ENCODE peak calls at places on chromosomes 3 and 15, in six cellular contexts. A is cardiac muscle cell, Y is testis, J is esophagus muscularis mucosa, R is astrocyte of the spinal cord, S is fibroblast of lung. N is an unnamed sample.

GRCh38 chr3:134877788-134878187 is 82.7 kb downstream of the EPHB1 start:
- DNase-seq in Y (peak), R (no peak), A (no peak), J (no peak), S (no peak), N (no peak)

GRCh38 chr3:45064512-45065372 is 38.6 kb downstream of the CLEC3B start:
- DNase-seq in R (peak), S (peak), Y (no peak), J (no peak), A (peak), N (no peak)

GRCh38 chr3:149145926-149146325 is 16.5 kb downstream of the HPS3 start:
- DNase-seq in S (no peak), R (no peak), J (no peak), A (no peak), Y (no peak), N (peak)

GRCh38 chr15:45279024-45279697 is 27.1 kb downstream of the SLC28A2 start:
- DNase-seq in S (peak), J (peak), R (peak), A (peak), Y (peak), N (peak)

GRCh38 chr3:169348981-169349942 is 314.2 kb downstream of the MECOM start:
- DNase-seq in J (no peak), A (peak), Y (no peak), S (peak), R (peak), N (no peak)

GRCh38 chr3:46935168-46935858 is 41.2 kb downstream of the CCDC12 start:
- DNase-seq in R (peak), J (no peak), Y (peak), S (peak), A (peak), N (no peak)

GRCh38 chr15:41965441-41966413 is 6.6 kb downstream of the EHD4 start:
- DNase-seq in A (peak), S (peak), Y (no peak), J (no peak), R (no peak), N (no peak)

GRCh38 chr15:78174398-78174797 is 25.2 kb downstream of the IDH3A start:
- DNase-seq in A (no peak), R (no peak), S (no peak), Y (no peak), J (no peak), N (peak)

GRCh38 chr3:117820900-117821299 is 1111.3 kb downstream of the TUSC7 start:
- DNase-seq in S (peak), R (peak), A (peak), J (no peak), Y (no peak), N (no peak)

GRCh38 chr3:9915252-9916141 is 1.4 kb upstream of the IL17RC start:
- DNase-seq in Y (peak), J (no peak), A (peak), R (peak), S (peak), N (peak)

GRCh38 chr3:115790759-115791158 is 167.4 kb downstream of the GAP43 start:
- DNase-seq in S (peak), Y (no peak), R (peak), J (no peak), A (peak), N (no peak)

GRCh38 chr3:134327594-134327975 is 46.7 kb downstream of the AMOTL2 start:
- DNase-seq in Y (no peak), A (peak), R (peak), S (peak), J (no peak), N (no peak)

GRCh38 chr3:66344391-66344811 is 123.6 kb downstream of the SLC25A26 start:
- DNase-seq in A (no peak), R (no peak), S (no peak), Y (no peak), J (no peak), N (no peak)

GRCh38 chr3:116423365-116423764 is 21.9 kb downstream of the LSAMP start:
- DNase-seq in Y (no peak), J (no peak), R (peak), A (no peak), S (no peak), N (no peak)

GRCh38 chr15:93341164-93341563 is 252.2 kb upstream of the RGMA start:
- DNase-seq in R (no peak), S (no peak), J (no peak), Y (no peak), A (no peak), N (no peak)

DNA sequence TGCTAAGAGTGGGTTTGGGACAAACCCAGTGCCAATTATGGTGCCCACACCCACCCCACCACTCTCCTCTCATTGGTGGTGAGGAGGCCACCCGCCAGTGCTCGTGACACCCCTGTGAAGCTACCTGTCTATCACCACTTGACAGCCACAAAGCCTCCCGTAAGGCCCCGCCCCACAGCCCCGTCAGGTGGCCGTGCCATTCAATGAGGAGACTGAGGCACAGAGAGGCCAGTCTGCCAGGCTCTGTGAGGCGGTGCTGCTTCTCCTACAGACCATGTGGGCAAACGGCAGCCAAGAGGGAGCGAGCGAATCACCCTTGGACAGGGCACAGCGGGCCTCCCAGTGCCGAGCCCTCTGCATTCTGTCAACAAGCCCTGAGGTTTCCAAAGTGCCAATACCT is 53.5 kb downstream of the IQSEC1 start:
- DNase-seq in A (no peak), Y (no peak), R (no peak), J (no peak), S (no peak), N (no peak)
- H3K4me3 ChIP-seq in A (no peak), Y (no peak), R (no peak), J (no peak), S (no peak), N (peak)

GRCh38 chr3:174620138-174620537 is 239.0 kb upstream of the NAALADL2 start:
- DNase-seq in R (peak), J (no peak), S (peak), A (peak), Y (no peak), N (no peak)
- TF ChIP-seq CTCF in R (peak), J (peak), S (no peak), A (peak), Y (peak), N (no peak)

DNA sequence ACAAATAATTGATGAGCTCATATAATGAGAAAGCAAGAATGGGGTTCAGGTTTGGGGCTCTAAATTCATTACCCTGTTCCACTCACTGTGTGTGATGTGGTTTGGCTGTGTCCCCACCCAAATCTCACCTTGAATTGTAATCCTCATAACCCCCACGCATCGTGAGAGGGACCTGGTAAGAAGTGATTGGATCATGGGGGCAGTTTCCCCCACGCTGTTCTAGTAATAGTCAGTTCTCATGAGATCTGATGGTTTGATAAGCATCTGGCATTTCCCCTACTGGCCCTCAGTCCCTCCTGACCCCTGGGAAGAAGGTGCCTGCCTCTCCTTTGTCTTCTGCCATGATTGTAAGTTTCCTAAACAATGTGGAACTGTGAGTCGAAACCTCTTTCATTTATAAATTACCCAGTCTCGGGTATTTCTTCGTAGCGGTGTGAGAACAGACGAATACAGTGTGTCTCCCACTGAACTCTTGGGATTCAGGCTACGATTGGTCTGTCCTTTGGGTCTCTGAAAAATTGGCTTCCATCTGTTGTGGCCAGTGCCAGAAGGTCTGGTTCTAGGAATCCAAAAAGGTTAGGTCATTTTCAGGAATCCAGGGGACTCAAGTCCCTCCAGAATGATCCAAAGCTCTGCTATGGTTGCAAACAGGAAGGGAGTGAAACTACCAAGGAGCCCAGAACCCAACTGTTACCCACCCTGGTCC is 87.7 kb downstream of the XXYLT1 start:
- DNase-seq in Y (no peak), J (no peak), S (no peak), A (no peak), R (no peak), N (no peak)
- H3K4me3 ChIP-seq in Y (no peak), J (no peak), S (no peak), A (no peak), R (no peak), N (no peak)

GRCh38 chr3:28317438-28318022 is 31.0 kb upstream of the ZCWPW2 start:
- DNase-seq in R (peak), A (peak), S (peak), Y (peak), J (no peak), N (peak)
- TF ChIP-seq CTCF in R (peak), A (peak), S (peak), Y (peak), J (peak), N (peak)

DNA sequence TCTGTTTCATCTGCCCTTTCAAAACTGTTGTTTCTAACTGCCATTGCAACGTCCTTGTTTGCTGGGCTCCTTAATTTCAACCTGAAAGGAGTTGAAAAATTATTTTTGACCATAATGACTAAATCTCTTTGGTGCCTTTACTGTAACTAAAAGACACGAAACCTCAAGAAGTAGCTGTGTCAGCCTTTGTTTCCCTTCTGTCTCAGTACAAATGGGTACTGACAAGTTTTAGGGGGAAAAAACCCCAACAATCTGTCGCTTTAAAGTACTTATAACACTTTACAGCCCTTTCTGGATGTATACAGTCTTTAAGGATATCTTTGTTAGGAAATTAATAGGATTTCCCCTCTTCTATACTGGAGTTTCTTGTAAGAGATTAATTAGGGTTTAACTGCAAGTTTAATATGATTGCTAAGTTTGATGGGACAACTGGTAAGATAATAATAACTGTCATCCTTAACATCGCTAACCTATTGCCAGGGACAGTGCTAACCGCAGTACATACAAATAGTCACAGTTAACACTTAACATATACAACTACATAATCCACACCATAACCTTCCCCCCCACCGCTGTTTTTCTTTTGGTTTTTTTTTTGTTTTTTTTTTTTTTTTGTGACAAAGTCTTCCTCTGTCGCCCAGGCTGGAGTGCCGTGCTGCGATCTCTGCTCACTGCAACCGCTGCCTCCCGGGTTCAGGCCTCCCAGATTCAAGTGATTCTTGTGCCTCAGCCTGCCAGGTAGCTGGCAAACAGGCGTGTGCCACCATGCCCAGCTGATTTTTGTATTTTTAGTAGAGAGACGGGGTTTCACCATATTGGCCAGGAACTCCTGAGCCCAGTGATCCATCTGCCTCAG is 1.7 kb downstream of the GXYLT2 start:
- DNase-seq in R (peak), S (no peak), Y (peak), J (no peak), A (no peak), N (no peak)
- H3K4me3 ChIP-seq in R (peak), S (peak), Y (no peak), J (peak), A (peak), N (no peak)

GRCh38 chr3:128297401-128298138 is 144.3 kb downstream of the EEFSEC start:
- DNase-seq in R (no peak), A (peak), J (no peak), Y (peak), S (no peak), N (no peak)
- TF ChIP-seq CTCF in R (no peak), A (no peak), J (no peak), Y (no peak), S (no peak), N (no peak)

GRCh38 chr3:152272771-152273242 is 4.1 kb downstream of the MBNL1 start:
- DNase-seq in A (peak), Y (no peak), S (peak), R (peak), J (no peak), N (no peak)
- H3K4me3 ChIP-seq in A (no peak), Y (no peak), S (peak), R (no peak), J (peak), N (peak)

GRCh38 chr3:171811059-171811912 is 1.0 kb upstream of the PLD1 start:
- DNase-seq in Y (no peak), A (peak), R (peak), S (peak), J (no peak), N (no peak)
- TF ChIP-seq CTCF in Y (no peak), A (no peak), R (no peak), S (no peak), J (no peak), N (no peak)

GRCh38 chr3:30680789-30681188 is 74.4 kb downstream of the TGFBR2 start:
- DNase-seq in A (peak), R (peak), J (no peak), Y (no peak), S (peak), N (no peak)
- H3K4me3 ChIP-seq in A (no peak), R (no peak), J (no peak), Y (no peak), S (no peak), N (no peak)

N was measured in GM12865.